ENCODE peak calls at places on chromosomes 11 and 22, in ten cellular contexts. One of them, this sample, is unnamed.

GRCh38 chr11:73656985-73657384 is 10.6 kb downstream of the PLEKHB1 start:
- DNase-seq in right atrium auricular region: no peak
- DNase-seq in neural progenitor cell: no peak
- DNase-seq in MM.1S: no peak
- DNase-seq in OCI-LY7: no peak
- DNase-seq in GM12865: no peak
- DNase-seq in RWPE1: no peak
- DNase-seq in cardiac muscle cell: no peak
- DNase-seq in brain microvascular endothelial cell: no peak
- DNase-seq in testis: no peak
- DNase-seq in this sample: no peak

GRCh38 chr11:66717925-66718319 is 11.1 kb downstream of the SPTBN2 start:
- DNase-seq in RWPE1: no peak
- DNase-seq in brain microvascular endothelial cell: no peak
- DNase-seq in GM12865: no peak
- DNase-seq in OCI-LY7: no peak
- DNase-seq in MM.1S: no peak
- DNase-seq in cardiac muscle cell: no peak
- DNase-seq in right atrium auricular region: no peak
- DNase-seq in testis: no peak
- DNase-seq in neural progenitor cell: no peak
- DNase-seq in this sample: no peak

GRCh38 chr11:64095286-64095825 is 59.6 kb downstream of the FLRT1 start:
- DNase-seq in RWPE1: no peak
- DNase-seq in GM12865: no peak
- DNase-seq in MM.1S: no peak
- DNase-seq in brain microvascular endothelial cell: no peak
- DNase-seq in OCI-LY7: no peak
- DNase-seq in right atrium auricular region: no peak
- DNase-seq in neural progenitor cell: no peak
- DNase-seq in testis: no peak
- DNase-seq in cardiac muscle cell: no peak
- DNase-seq in this sample: no peak

GRCh38 chr11:128784059-128784804 is 82.9 kb downstream of the KCNJ1 start:
- DNase-seq in cardiac muscle cell: no peak
- DNase-seq in testis: no peak
- DNase-seq in brain microvascular endothelial cell: no peak
- DNase-seq in neural progenitor cell: peak; percentile 77
- DNase-seq in RWPE1: no peak
- DNase-seq in MM.1S: no peak
- DNase-seq in right atrium auricular region: no peak
- DNase-seq in OCI-LY7: no peak
- DNase-seq in GM12865: no peak
- DNase-seq in this sample: no peak

GRCh38 chr11:13669544-13670488 is 1.3 kb downstream of the FAR1 start:
- DNase-seq in right atrium auricular region: no peak
- DNase-seq in GM12865: no peak
- DNase-seq in testis: no peak
- DNase-seq in MM.1S: no peak
- DNase-seq in neural progenitor cell: no peak
- DNase-seq in RWPE1: no peak
- DNase-seq in cardiac muscle cell: no peak
- DNase-seq in OCI-LY7: peak; percentile 11
- DNase-seq in brain microvascular endothelial cell: no peak
- DNase-seq in this sample: no peak

GRCh38 chr11:61541568-61541967 is 33.0 kb downstream of the LRRC10B start:
- DNase-seq in GM12865: peak; percentile 5
- DNase-seq in OCI-LY7: peak; percentile 9
- DNase-seq in cardiac muscle cell: no peak
- DNase-seq in RWPE1: peak; percentile 45
- DNase-seq in right atrium auricular region: no peak
- DNase-seq in MM.1S: no peak
- DNase-seq in brain microvascular endothelial cell: no peak
- DNase-seq in testis: peak; percentile 54
- DNase-seq in neural progenitor cell: peak; percentile 55
- DNase-seq in this sample: peak; percentile 68

GRCh38 chr11:65035579-65035978 is 5.4 kb upstream of the SAC3D1 start:
- DNase-seq in neural progenitor cell: no peak
- DNase-seq in RWPE1: no peak
- DNase-seq in testis: no peak
- DNase-seq in GM12865: no peak
- DNase-seq in MM.1S: no peak
- DNase-seq in OCI-LY7: no peak
- DNase-seq in right atrium auricular region: no peak
- DNase-seq in cardiac muscle cell: no peak
- DNase-seq in brain microvascular endothelial cell: no peak
- DNase-seq in this sample: no peak

GRCh38 chr11:1049431-1049891 is 12.9 kb upstream of the MUC6 start:
- DNase-seq in testis: no peak
- DNase-seq in brain microvascular endothelial cell: no peak
- DNase-seq in OCI-LY7: no peak
- DNase-seq in cardiac muscle cell: no peak
- DNase-seq in RWPE1: no peak
- DNase-seq in MM.1S: no peak
- DNase-seq in right atrium auricular region: no peak
- DNase-seq in neural progenitor cell: no peak
- DNase-seq in GM12865: no peak
- DNase-seq in this sample: no peak

GRCh38 chr11:33734441-33735165 is 1.6 kb downstream of the CD59 start:
- DNase-seq in MM.1S: peak; percentile 19
- DNase-seq in testis: peak; percentile 37
- DNase-seq in OCI-LY7: no peak
- DNase-seq in neural progenitor cell: no peak
- DNase-seq in RWPE1: no peak
- DNase-seq in cardiac muscle cell: no peak
- DNase-seq in brain microvascular endothelial cell: peak; percentile 30
- DNase-seq in right atrium auricular region: no peak
- DNase-seq in GM12865: no peak
- DNase-seq in this sample: no peak

GRCh38 chr22:30325065-30325720 is 1.5 kb downstream of the TBC1D10A start:
- DNase-seq in cardiac muscle cell: peak; percentile 6
- DNase-seq in brain microvascular endothelial cell: peak; percentile 77
- DNase-seq in OCI-LY7: no peak
- DNase-seq in neural progenitor cell: peak; percentile 50
- DNase-seq in right atrium auricular region: peak; percentile 84
- DNase-seq in MM.1S: no peak
- DNase-seq in testis: peak; percentile 88
- DNase-seq in GM12865: no peak
- DNase-seq in RWPE1: peak; percentile 77
- DNase-seq in this sample: no peak

GRCh38 chr11:106077609-106078517 is at the start of gene AASDHPPT:
- DNase-seq in OCI-LY7: peak; percentile 53
- DNase-seq in brain microvascular endothelial cell: peak; percentile 29
- DNase-seq in neural progenitor cell: no peak
- DNase-seq in testis: peak; percentile 49
- DNase-seq in RWPE1: peak; percentile 10
- DNase-seq in GM12865: peak; percentile 12
- DNase-seq in right atrium auricular region: no peak
- DNase-seq in MM.1S: no peak
- DNase-seq in cardiac muscle cell: peak; percentile 65
- DNase-seq in this sample: no peak

GRCh38 chr11:130029137-130029536 is 26.5 kb upstream of the PRDM10 start:
- DNase-seq in neural progenitor cell: peak; percentile 28
- DNase-seq in right atrium auricular region: no peak
- DNase-seq in testis: no peak
- DNase-seq in cardiac muscle cell: no peak
- DNase-seq in brain microvascular endothelial cell: no peak
- DNase-seq in MM.1S: no peak
- DNase-seq in OCI-LY7: no peak
- DNase-seq in RWPE1: no peak
- DNase-seq in GM12865: peak; percentile 8
- DNase-seq in this sample: no peak

GRCh38 chr22:31973739-31974138 is 29.4 kb downstream of the YWHAH start:
- DNase-seq in MM.1S: no peak
- DNase-seq in RWPE1: no peak
- DNase-seq in right atrium auricular region: no peak
- DNase-seq in GM12865: no peak
- DNase-seq in OCI-LY7: no peak
- DNase-seq in neural progenitor cell: no peak
- DNase-seq in testis: peak; percentile 44
- DNase-seq in cardiac muscle cell: no peak
- DNase-seq in brain microvascular endothelial cell: no peak
- DNase-seq in this sample: no peak

GRCh38 chr22:22169923-22170322 is 74.7 kb upstream of the VPREB1 start:
- DNase-seq in GM12865: no peak
- DNase-seq in brain microvascular endothelial cell: no peak
- DNase-seq in right atrium auricular region: no peak
- DNase-seq in MM.1S: no peak
- DNase-seq in OCI-LY7: no peak
- DNase-seq in RWPE1: no peak
- DNase-seq in testis: no peak
- DNase-seq in cardiac muscle cell: no peak
- DNase-seq in neural progenitor cell: no peak
- DNase-seq in this sample: no peak

GRCh38 chr22:22168190-22168940 is 76.2 kb upstream of the VPREB1 start:
- DNase-seq in OCI-LY7: peak; percentile 96
- DNase-seq in GM12865: peak; percentile 93
- DNase-seq in MM.1S: peak; percentile 94
- DNase-seq in neural progenitor cell: peak; percentile 30
- DNase-seq in right atrium auricular region: no peak
- DNase-seq in RWPE1: no peak
- DNase-seq in brain microvascular endothelial cell: no peak
- DNase-seq in cardiac muscle cell: no peak
- DNase-seq in testis: no peak
- DNase-seq in this sample: peak; percentile 60

GRCh38 chr22:22167791-22168189 is 76.8 kb upstream of the VPREB1 start:
- DNase-seq in neural progenitor cell: no peak
- DNase-seq in GM12865: peak; percentile 90
- DNase-seq in testis: no peak
- DNase-seq in cardiac muscle cell: no peak
- DNase-seq in OCI-LY7: peak; percentile 100
- DNase-seq in MM.1S: peak; percentile 94
- DNase-seq in right atrium auricular region: no peak
- DNase-seq in RWPE1: no peak
- DNase-seq in brain microvascular endothelial cell: no peak
- DNase-seq in this sample: peak; percentile 45

GRCh38 chr22:22168941-22169867 is 75.4 kb upstream of the VPREB1 start:
- DNase-seq in OCI-LY7: no peak
- DNase-seq in right atrium auricular region: no peak
- DNase-seq in neural progenitor cell: no peak
- DNase-seq in RWPE1: no peak
- DNase-seq in MM.1S: no peak
- DNase-seq in GM12865: no peak
- DNase-seq in brain microvascular endothelial cell: no peak
- DNase-seq in testis: no peak
- DNase-seq in cardiac muscle cell: no peak
- DNase-seq in this sample: no peak

GRCh38 chr22:22171357-22172218 is 73.0 kb upstream of the VPREB1 start:
- DNase-seq in right atrium auricular region: no peak
- DNase-seq in GM12865: peak; percentile 28
- DNase-seq in OCI-LY7: peak; percentile 36
- DNase-seq in testis: peak; percentile 40
- DNase-seq in RWPE1: peak; percentile 2
- DNase-seq in brain microvascular endothelial cell: no peak
- DNase-seq in MM.1S: peak; percentile 57
- DNase-seq in neural progenitor cell: peak; percentile 55
- DNase-seq in cardiac muscle cell: no peak
- DNase-seq in this sample: no peak
- TF ChIP-seq CTCF in right atrium auricular region: no peak
- TF ChIP-seq CTCF in GM12865: peak; percentile 19
- TF ChIP-seq CTCF in OCI-LY7: peak; percentile 75
- TF ChIP-seq CTCF in testis: peak; percentile 36
- TF ChIP-seq CTCF in RWPE1: no peak
- TF ChIP-seq CTCF in brain microvascular endothelial cell: peak; percentile 61
- TF ChIP-seq CTCF in MM.1S: peak; percentile 66
- TF ChIP-seq CTCF in neural progenitor cell: peak; percentile 50
- TF ChIP-seq CTCF in cardiac muscle cell: peak; percentile 39
- TF ChIP-seq CTCF in this sample: peak; percentile 36

GRCh38 chr22:20906387-20906767 is 10.8 kb upstream of the CRKL start:
- DNase-seq in testis: no peak
- DNase-seq in right atrium auricular region: no peak
- DNase-seq in GM12865: no peak
- DNase-seq in RWPE1: no peak
- DNase-seq in cardiac muscle cell: no peak
- DNase-seq in neural progenitor cell: no peak
- DNase-seq in brain microvascular endothelial cell: no peak
- DNase-seq in MM.1S: no peak
- DNase-seq in OCI-LY7: no peak
- DNase-seq in this sample: no peak
- TF ChIP-seq CTCF in testis: no peak
- TF ChIP-seq CTCF in right atrium auricular region: no peak
- TF ChIP-seq CTCF in GM12865: no peak
- TF ChIP-seq CTCF in RWPE1: no peak
- TF ChIP-seq CTCF in cardiac muscle cell: no peak
- TF ChIP-seq CTCF in neural progenitor cell: no peak
- TF ChIP-seq CTCF in brain microvascular endothelial cell: no peak
- TF ChIP-seq CTCF in MM.1S: no peak
- TF ChIP-seq CTCF in OCI-LY7: no peak
- TF ChIP-seq CTCF in this sample: no peak

DNA sequence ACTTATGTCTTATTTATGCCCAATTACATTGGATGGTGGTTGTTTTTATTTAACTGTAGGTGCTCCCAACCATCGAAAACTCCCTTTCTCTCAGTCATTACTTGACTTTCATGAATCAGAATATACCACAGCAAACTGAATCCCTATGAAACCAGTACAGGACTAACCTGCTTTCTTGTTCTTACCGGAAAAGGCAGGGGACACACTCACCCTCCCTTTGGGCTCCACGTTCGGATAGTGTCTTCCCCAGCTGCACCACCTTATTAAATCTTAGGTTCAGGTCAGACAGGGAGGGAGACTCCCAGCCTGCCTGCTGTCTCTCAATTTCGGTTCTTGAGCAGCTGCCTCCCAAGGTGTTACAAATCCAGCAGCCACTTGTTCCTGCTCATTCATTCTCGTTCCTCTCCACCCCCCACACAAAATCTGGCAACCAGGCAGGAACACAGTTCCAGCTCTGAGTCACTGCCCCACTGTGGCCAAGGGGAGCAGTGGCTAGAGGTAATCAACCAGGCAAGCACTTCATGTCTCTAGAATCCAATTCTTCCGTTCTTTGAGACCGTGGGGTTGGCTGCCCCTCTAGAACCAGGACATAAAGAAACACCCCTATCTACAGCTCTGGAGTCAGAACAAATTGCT is 133.0 kb downstream of the PLEKHA7 start:
- DNase-seq in cardiac muscle cell: peak; percentile 52
- DNase-seq in neural progenitor cell: peak; percentile 62
- DNase-seq in RWPE1: peak; percentile 67
- DNase-seq in right atrium auricular region: peak; percentile 64
- DNase-seq in GM12865: peak; percentile 56
- DNase-seq in brain microvascular endothelial cell: peak; percentile 12
- DNase-seq in testis: peak; percentile 82
- DNase-seq in OCI-LY7: no peak
- DNase-seq in MM.1S: peak; percentile 66
- DNase-seq in this sample: no peak
- TF ChIP-seq CTCF in cardiac muscle cell: peak; percentile 61
- TF ChIP-seq CTCF in neural progenitor cell: peak; percentile 41
- TF ChIP-seq CTCF in RWPE1: peak; percentile 13
- TF ChIP-seq CTCF in right atrium auricular region: no peak
- TF ChIP-seq CTCF in GM12865: peak; percentile 8
- TF ChIP-seq CTCF in brain microvascular endothelial cell: peak; percentile 56
- TF ChIP-seq CTCF in testis: peak; percentile 38
- TF ChIP-seq CTCF in OCI-LY7: no peak
- TF ChIP-seq CTCF in MM.1S: peak; percentile 60
- TF ChIP-seq CTCF in this sample: no peak

DNA sequence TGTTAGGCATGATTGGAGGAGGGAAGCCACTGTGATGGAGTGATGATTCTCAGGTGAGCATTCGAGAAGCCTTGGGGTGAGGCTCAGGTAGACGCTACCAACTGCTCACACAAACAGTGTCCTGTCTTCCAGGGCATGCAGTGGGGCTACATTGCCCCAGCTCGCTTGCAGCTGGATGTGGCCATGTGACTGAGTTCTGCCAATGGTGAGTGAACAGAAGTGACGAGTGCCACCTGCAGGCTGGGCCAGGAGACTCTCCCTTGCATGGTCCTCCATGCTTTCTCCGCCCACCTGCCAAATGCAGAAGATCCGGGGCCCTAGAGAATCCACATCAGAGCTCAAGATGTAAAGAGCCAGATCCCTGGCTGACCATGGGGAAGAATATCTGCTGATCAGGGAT is 195.9 kb downstream of the BCR start:
- DNase-seq in RWPE1: no peak
- DNase-seq in right atrium auricular region: no peak
- DNase-seq in MM.1S: peak; percentile 55
- DNase-seq in cardiac muscle cell: no peak
- DNase-seq in GM12865: peak; percentile 71
- DNase-seq in neural progenitor cell: no peak
- DNase-seq in testis: no peak
- DNase-seq in OCI-LY7: peak; percentile 50
- DNase-seq in brain microvascular endothelial cell: no peak
- DNase-seq in this sample: peak; percentile 69
- TF ChIP-seq CTCF in RWPE1: no peak
- TF ChIP-seq CTCF in right atrium auricular region: no peak
- TF ChIP-seq CTCF in MM.1S: peak; percentile 64
- TF ChIP-seq CTCF in cardiac muscle cell: peak; percentile 15
- TF ChIP-seq CTCF in GM12865: peak; percentile 64
- TF ChIP-seq CTCF in neural progenitor cell: peak; percentile 38
- TF ChIP-seq CTCF in testis: no peak
- TF ChIP-seq CTCF in OCI-LY7: peak; percentile 62
- TF ChIP-seq CTCF in brain microvascular endothelial cell: peak; percentile 28
- TF ChIP-seq CTCF in this sample: peak; percentile 33

This sample was measured in GM13976.